ENCODE peak calls at places on chromosomes 11 and 22, in nine cellular contexts. P, Z, N, Y, O, F, V, I and X are unnamed samples.

GRCh38 chr22:43926349-43926710 is 2.7 kb downstream of the PNPLA3 start:
- DNase-seq in P (no peak), Z (no peak), N (no peak), Y (peak; percentile 42), O (no peak), F (no peak), V (no peak), I (no peak), X (no peak)

GRCh38 chr11:96424693-96425092 is 34.9 kb downstream of the JRKL start:
- DNase-seq in P (no peak), Z (no peak), N (peak; percentile 44), Y (peak; percentile 67), O (no peak), F (peak; percentile 71), V (no peak), I (no peak), X (no peak)

GRCh38 chr11:117841582-117842031 is 17.1 kb upstream of the FXYD2 start:
- DNase-seq in P (no peak), Z (peak; percentile 16), N (no peak), Y (no peak), O (peak; percentile 32), F (no peak), V (no peak), I (no peak), X (no peak)

GRCh38 chr11:71251159-71251721 is 1.1 kb downstream of the SHANK2 start:
- DNase-seq in P (no peak), Z (no peak), N (no peak), Y (no peak), O (peak; percentile 61), F (no peak), V (no peak), I (no peak), X (peak; percentile 29)

GRCh38 chr11:71302534-71302909 is 50.1 kb upstream of the SHANK2 start:
- DNase-seq in P (no peak), Z (no peak), N (no peak), Y (no peak), O (no peak), F (no peak), V (no peak), I (no peak), X (no peak)

GRCh38 chr22:48342016-48342415 is 1485.7 kb downstream of the BRD1 start:
- DNase-seq in P (no peak), Z (no peak), N (no peak), Y (no peak), O (peak; percentile 34), F (no peak), V (no peak), I (no peak), X (no peak)

GRCh38 chr11:34243620-34244493 is 114.0 kb downstream of the ABTB2 start:
- DNase-seq in P (no peak), Z (peak; percentile 83), N (peak; percentile 75), Y (peak; percentile 88), O (no peak), F (peak; percentile 51), V (no peak), I (no peak), X (peak; percentile 81)

GRCh38 chr11:3126207-3126865 is 38.8 kb downstream of the OSBPL5 start:
- DNase-seq in P (peak; percentile 28), Z (peak; percentile 94), N (no peak), Y (no peak), O (peak; percentile 65), F (no peak), V (no peak), I (peak; percentile 8), X (no peak)

GRCh38 chr11:46438211-46438610 is 46.6 kb upstream of the CHRM4 start:
- DNase-seq in P (no peak), Z (no peak), N (no peak), Y (no peak), O (no peak), F (no peak), V (no peak), I (no peak), X (no peak)

GRCh38 chr22:42387631-42388030 is 44.6 kb downstream of the NFAM1 start:
- DNase-seq in P (no peak), Z (no peak), N (no peak), Y (no peak), O (no peak), F (no peak), V (no peak), I (no peak), X (no peak)

GRCh38 chr11:117931331-117931950 is 2.2 kb upstream of the TMPRSS13 start:
- DNase-seq in P (no peak), Z (no peak), N (no peak), Y (no peak), O (peak; percentile 27), F (no peak), V (no peak), I (no peak), X (no peak)

GRCh38 chr11:79055866-79056632 is 384.8 kb downstream of the TENM4 start:
- DNase-seq in P (no peak), Z (no peak), N (peak; percentile 52), Y (peak; percentile 91), O (no peak), F (peak; percentile 95), V (no peak), I (no peak), X (no peak)
- TF ChIP-seq CTCF in P (no peak), Z (no peak), N (peak; percentile 45), Y (peak; percentile 16), O (no peak), F (peak; percentile 27), V (no peak), I (no peak), X (no peak)

GRCh38 chr11:68892576-68892975 is 11.1 kb downstream of the MRPL21 start:
- DNase-seq in P (no peak), Z (no peak), N (no peak), Y (no peak), O (no peak), F (no peak), V (no peak), I (no peak), X (no peak)

GRCh38 chr11:68891356-68891948 is 12.2 kb downstream of the MRPL21 start:
- DNase-seq in P (no peak), Z (no peak), N (no peak), Y (no peak), O (no peak), F (no peak), V (no peak), I (no peak), X (no peak)

GRCh38 chr11:68893282-68893681 is 10.3 kb downstream of the MRPL21 start:
- DNase-seq in P (no peak), Z (no peak), N (no peak), Y (no peak), O (no peak), F (no peak), V (no peak), I (no peak), X (no peak)

GRCh38 chr11:68890490-68891231 is 13.0 kb downstream of the MRPL21 start:
- DNase-seq in P (no peak), Z (peak; percentile 36), N (peak; percentile 93), Y (peak; percentile 87), O (peak; percentile 52), F (peak; percentile 91), V (no peak), I (no peak), X (no peak)

GRCh38 chr11:68889948-68890446 is 13.6 kb downstream of the MRPL21 start:
- DNase-seq in P (peak; percentile 47), Z (peak; percentile 28), N (peak; percentile 89), Y (peak; percentile 57), O (no peak), F (peak; percentile 99), V (peak; percentile 24), I (peak; percentile 79), X (peak; percentile 12)
- TF ChIP-seq CTCF in P (no peak), Z (no peak), N (peak; percentile 84), Y (peak; percentile 59), O (peak; percentile 25), F (peak; percentile 81), V (peak; percentile 57), I (peak; percentile 34), X (no peak)

GRCh38 chr11:20672575-20672974 is 3.2 kb downstream of the NELL1 start:
- DNase-seq in P (no peak), Z (no peak), N (peak; percentile 13), Y (no peak), O (no peak), F (peak; percentile 3), V (no peak), I (no peak), X (peak; percentile 16)

GRCh38 chr11:20669833-20670684 is 673 bp downstream of the NELL1 start:
- DNase-seq in P (no peak), Z (no peak), N (no peak), Y (no peak), O (no peak), F (no peak), V (peak; percentile 4), I (peak; percentile 27), X (no peak)

GRCh38 chr11:20671856-20672546 is 2.6 kb downstream of the NELL1 start:
- DNase-seq in P (no peak), Z (no peak), N (peak; percentile 4), Y (no peak), O (no peak), F (no peak), V (no peak), I (no peak), X (no peak)

GRCh38 chr11:20668844-20669832 is at the start of gene NELL1:
- DNase-seq in P (no peak), Z (no peak), N (peak; percentile 2), Y (no peak), O (no peak), F (no peak), V (peak; percentile 14), I (peak; percentile 44), X (no peak)

GRCh38 chr11:20670932-20671403 is 1.6 kb downstream of the NELL1 start:
- DNase-seq in P (no peak), Z (no peak), N (no peak), Y (no peak), O (no peak), F (no peak), V (no peak), I (peak; percentile 21), X (no peak)
- TF ChIP-seq CTCF in P (no peak), Z (no peak), N (no peak), Y (no peak), O (no peak), F (no peak), V (no peak), I (no peak), X (no peak)

GRCh38 chr22:46843691-46844297 is 81.3 kb downstream of the TBC1D22A start:
- DNase-seq in P (no peak), Z (no peak), N (no peak), Y (peak; percentile 73), O (no peak), F (no peak), V (no peak), I (no peak), X (no peak)

GRCh38 chr22:46846154-46846831 is 83.8 kb downstream of the TBC1D22A start:
- DNase-seq in P (no peak), Z (no peak), N (no peak), Y (peak; percentile 56), O (no peak), F (peak; percentile 64), V (no peak), I (no peak), X (no peak)

GRCh38 chr22:46844606-46845210 is 82.3 kb downstream of the TBC1D22A start:
- DNase-seq in P (no peak), Z (no peak), N (no peak), Y (no peak), O (no peak), F (no peak), V (no peak), I (no peak), X (no peak)

GRCh38 chr22:46846832-46847355 is 84.4 kb downstream of the TBC1D22A start:
- DNase-seq in P (no peak), Z (no peak), N (peak; percentile 52), Y (no peak), O (no peak), F (no peak), V (no peak), I (no peak), X (no peak)

GRCh38 chr22:46845281-46846153 is 83.1 kb downstream of the TBC1D22A start:
- DNase-seq in P (peak; percentile 39), Z (no peak), N (peak; percentile 83), Y (peak; percentile 43), O (no peak), F (peak; percentile 68), V (no peak), I (no peak), X (no peak)
- TF ChIP-seq CTCF in P (peak; percentile 28), Z (no peak), N (peak; percentile 70), Y (peak; percentile 55), O (peak; percentile 36), F (peak; percentile 61), V (peak; percentile 65), I (no peak), X (no peak)